ENCODE peak calls at places on chromosomes 4 and X, in five cellular contexts. A is psoas muscle, T is globus pallidus, Y is DMS 273 treated with DMSO at 0.1 percent for 48 hours, E is A549. Q is an unnamed sample.

GRCh38 chrX:80648023-80648422 is 161.7 kb downstream of the BRWD3 start:
- DNase-seq in Y (no peak), A (no peak), E (peak), T (peak), Q (no peak)

GRCh38 chr4:30537462-30537861 is 182.7 kb upstream of the PCDH7 start:
- DNase-seq in T (no peak), A (no peak), E (no peak), Y (no peak), Q (no peak)

GRCh38 chrX:155938132-155938531 is 57.0 kb downstream of the VAMP7 start:
- DNase-seq in Y (no peak), T (no peak), E (no peak), A (no peak), Q (no peak)

GRCh38 chr4:138802499-138802898 is 213.1 kb upstream of the NOCT start:
- DNase-seq in E (no peak), Y (no peak), T (no peak), A (no peak), Q (no peak)

GRCh38 chrX:16112428-16112827 is 10.9 kb upstream of the GRPR start:
- DNase-seq in E (no peak), A (no peak), T (no peak), Y (no peak), Q (no peak)

GRCh38 chr4:162699629-162700028 is 467.1 kb downstream of the NAF1 start:
- DNase-seq in Y (no peak), E (no peak), A (no peak), T (no peak), Q (no peak)

GRCh38 chr4:159221280-159221679 is 118.4 kb downstream of the RAPGEF2 start:
- DNase-seq in T (no peak), A (no peak), E (no peak), Y (no peak), Q (no peak)

GRCh38 chr4:151324449-151325319 is 721 bp downstream of the SH3D19 start:
- DNase-seq in Y (no peak), E (peak), T (peak), A (peak), Q (no peak)

GRCh38 chr4:152896819-152897218 is 39.3 kb upstream of the FHDC1 start:
- DNase-seq in E (no peak), T (no peak), A (no peak), Y (no peak), Q (no peak)

GRCh38 chr4:1841201-1841885 is 14.6 kb downstream of the LETM1 start:
- DNase-seq in E (no peak), T (no peak), Y (no peak), A (no peak), Q (no peak)

GRCh38 chr4:27148211-27148895 is 287.7 kb downstream of the STIM2 start:
- DNase-seq in Y (no peak), A (no peak), E (no peak), T (no peak), Q (no peak)

GRCh38 chrX:113370001-113370400 is 529.4 kb upstream of the AMOT start:
- DNase-seq in T (no peak), E (no peak), Y (no peak), A (no peak), Q (no peak)

GRCh38 chrX:19177710-19178109 is 55.4 kb upstream of the ADGRG2 start:
- DNase-seq in E (no peak), Y (no peak), A (no peak), T (no peak), Q (no peak)

GRCh38 chr4:72786401-72786990 is 217.5 kb upstream of the ADAMTS3 start:
- DNase-seq in T (no peak), Y (no peak), E (no peak), A (no peak), Q (no peak)

GRCh38 chrX:75229774-75230173 is 44.1 kb upstream of the UPRT start:
- DNase-seq in E (no peak), Y (no peak), A (no peak), T (no peak), Q (no peak)

GRCh38 chr4:85280963-85281362 is 194.0 kb upstream of the ARHGAP24 start:
- DNase-seq in E (no peak), T (no peak), A (no peak), Y (no peak), Q (no peak)

GRCh38 chrX:56564921-56565861 is 1.8 kb downstream of the UBQLN2 start:
- DNase-seq in A (no peak), Y (no peak), T (peak), E (no peak), Q (no peak)

GRCh38 chr4:73139245-73139644 is 69.7 kb upstream of the COX18 start:
- DNase-seq in Y (no peak), T (no peak), A (no peak), E (no peak), Q (no peak)

GRCh38 chr4:94036964-94037363 is 170.7 kb upstream of the SMARCAD1 start:
- DNase-seq in Y (no peak), A (no peak), E (no peak), T (no peak), Q (no peak)

GRCh38 chr4:43992552-43992951 is 456.1 kb downstream of the KCTD8 start:
- DNase-seq in T (no peak), E (no peak), A (no peak), Y (no peak), Q (no peak)

GRCh38 chr4:166506051-166506450 is 633.0 kb downstream of the TLL1 start:
- DNase-seq in E (no peak), A (no peak), T (no peak), Y (no peak), Q (no peak)

GRCh38 chrX:34656842-34657780 is at the start of gene TMEM47:
- DNase-seq in Y (no peak), A (peak), T (peak), E (peak), Q (no peak)

GRCh38 chr4:153375303-153375702 is 30.8 kb downstream of the MND1 start:
- DNase-seq in E (no peak), A (no peak), Y (no peak), T (no peak), Q (no peak)

GRCh38 chr4:38803833-38804653 is 548 bp downstream of the TLR1 start:
- DNase-seq in E (no peak), Y (no peak), T (peak), A (no peak), Q (no peak)

GRCh38 chrX:39065051-39065871 is 264.0 kb downstream of the MID1IP1 start:
- DNase-seq in E (no peak), A (no peak), Y (peak), T (peak), Q (peak)

GRCh38 chrX:52867610-52868348 is at the start of gene XAGE3:
- DNase-seq in A (no peak), Y (no peak), T (no peak), E (no peak), Q (no peak)

GRCh38 chrX:42948723-42949122 is 170.8 kb upstream of the PPP1R2C start:
- DNase-seq in Y (no peak), T (no peak), E (no peak), A (no peak), Q (no peak)

GRCh38 chrX:2781698-2782097 is 29.9 kb downstream of the XG start:
- DNase-seq in E (no peak), Y (no peak), T (no peak), A (no peak), Q (no peak)

GRCh38 chr4:98572697-98573096 is 85.7 kb downstream of the TSPAN5 start:
- DNase-seq in E (no peak), Y (peak), T (no peak), A (no peak), Q (peak)

GRCh38 chrX:9566150-9566621 is 101.3 kb downstream of the TBL1X start:
- DNase-seq in A (peak), E (peak), T (peak), Y (no peak), Q (peak)

GRCh38 chr4:38177792-38178665 is 217.8 kb downstream of the PTTG2 start:
- DNase-seq in E (no peak), Y (no peak), T (no peak), A (peak), Q (no peak)

GRCh38 chr4:188053302-188053701 is 56.1 kb downstream of the TRIML2 start:
- DNase-seq in T (no peak), E (no peak), Y (no peak), A (no peak), Q (no peak)

GRCh38 chr4:3369781-3370660 is 71.7 kb upstream of the HGFAC start:
- DNase-seq in T (no peak), Y (no peak), E (no peak), A (no peak), Q (peak)

GRCh38 chr4:8177956-8178355 is 19.3 kb upstream of the ABLIM2 start:
- DNase-seq in A (no peak), Y (no peak), E (no peak), T (no peak), Q (no peak)